ENCODE peak calls at places on chromosomes 3 and 15, in nine cellular contexts. One of them, this sample, is unnamed.

GRCh38 chr15:43274136-43274535 is 7.4 kb upstream of the TGM5 start:
- DNase-seq in germinal center: no peak
- DNase-seq in HTR-8/SVneo: no peak
- DNase-seq in right cardiac atrium: peak
- DNase-seq in ureter: no peak
- DNase-seq in stomach: no peak
- DNase-seq in MM.1S: no peak
- DNase-seq in endothelial cell: no peak
- DNase-seq in iris pigment epithelial cell: no peak
- DNase-seq in this sample: no peak

GRCh38 chr3:127015282-127016042 is 32.5 kb downstream of the PLXNA1 start:
- DNase-seq in germinal center: peak
- DNase-seq in HTR-8/SVneo: no peak
- DNase-seq in right cardiac atrium: no peak
- DNase-seq in ureter: no peak
- DNase-seq in stomach: no peak
- DNase-seq in MM.1S: no peak
- DNase-seq in endothelial cell: no peak
- DNase-seq in iris pigment epithelial cell: no peak
- DNase-seq in this sample: no peak

GRCh38 chr3:8442993-8443670 is 58.5 kb upstream of the LMCD1 start:
- DNase-seq in germinal center: no peak
- DNase-seq in HTR-8/SVneo: no peak
- DNase-seq in right cardiac atrium: no peak
- DNase-seq in ureter: no peak
- DNase-seq in stomach: no peak
- DNase-seq in MM.1S: no peak
- DNase-seq in endothelial cell: no peak
- DNase-seq in iris pigment epithelial cell: peak
- DNase-seq in this sample: peak

GRCh38 chr3:187975571-187976360 is 178.2 kb upstream of the LPP start:
- DNase-seq in germinal center: no peak
- DNase-seq in HTR-8/SVneo: no peak
- DNase-seq in right cardiac atrium: no peak
- DNase-seq in ureter: no peak
- DNase-seq in stomach: no peak
- DNase-seq in MM.1S: no peak
- DNase-seq in endothelial cell: no peak
- DNase-seq in iris pigment epithelial cell: peak
- DNase-seq in this sample: peak

GRCh38 chr3:42057561-42058211 is 33.5 kb upstream of the TRAK1 start:
- DNase-seq in germinal center: peak
- DNase-seq in HTR-8/SVneo: no peak
- DNase-seq in right cardiac atrium: peak
- DNase-seq in ureter: peak
- DNase-seq in stomach: no peak
- DNase-seq in MM.1S: no peak
- DNase-seq in endothelial cell: no peak
- DNase-seq in iris pigment epithelial cell: no peak
- DNase-seq in this sample: no peak

GRCh38 chr3:61527011-61527410 is 34.4 kb upstream of the PTPRG start:
- DNase-seq in germinal center: no peak
- DNase-seq in HTR-8/SVneo: no peak
- DNase-seq in right cardiac atrium: no peak
- DNase-seq in ureter: no peak
- DNase-seq in stomach: no peak
- DNase-seq in MM.1S: no peak
- DNase-seq in endothelial cell: no peak
- DNase-seq in iris pigment epithelial cell: no peak
- DNase-seq in this sample: no peak

GRCh38 chr15:70100495-70101331 is 3.0 kb upstream of the TLE3 start:
- DNase-seq in germinal center: peak
- DNase-seq in HTR-8/SVneo: no peak
- DNase-seq in right cardiac atrium: peak
- DNase-seq in ureter: no peak
- DNase-seq in stomach: peak
- DNase-seq in MM.1S: peak
- DNase-seq in endothelial cell: peak
- DNase-seq in iris pigment epithelial cell: peak
- DNase-seq in this sample: peak

GRCh38 chr15:83046558-83047127 is 20.4 kb downstream of the BTBD1 start:
- DNase-seq in germinal center: no peak
- DNase-seq in HTR-8/SVneo: no peak
- DNase-seq in right cardiac atrium: no peak
- DNase-seq in ureter: no peak
- DNase-seq in stomach: no peak
- DNase-seq in MM.1S: no peak
- DNase-seq in endothelial cell: no peak
- DNase-seq in iris pigment epithelial cell: peak
- DNase-seq in this sample: peak

GRCh38 chr3:127005864-127006500 is 23.1 kb downstream of the PLXNA1 start:
- DNase-seq in germinal center: no peak
- DNase-seq in HTR-8/SVneo: peak
- DNase-seq in right cardiac atrium: no peak
- DNase-seq in ureter: no peak
- DNase-seq in stomach: no peak
- DNase-seq in MM.1S: no peak
- DNase-seq in endothelial cell: no peak
- DNase-seq in iris pigment epithelial cell: peak
- DNase-seq in this sample: peak

GRCh38 chr3:123400169-123400568 is 48.7 kb downstream of the ADCY5 start:
- DNase-seq in germinal center: no peak
- DNase-seq in HTR-8/SVneo: no peak
- DNase-seq in right cardiac atrium: peak
- DNase-seq in ureter: no peak
- DNase-seq in stomach: no peak
- DNase-seq in MM.1S: no peak
- DNase-seq in endothelial cell: no peak
- DNase-seq in iris pigment epithelial cell: no peak
- DNase-seq in this sample: no peak

This sample was measured in choroid plexus epithelial cell.